ENCODE peak calls at places on chromosomes 13 and 19, in nine cellular contexts. N is tibial artery; U is CD4-positive, alpha-beta memory T cell; I is ascending aorta; C is CD8-positive, alpha-beta memory T cell; G is GM23338; K is right atrium auricular region; R is pancreas; X is gastrocnemius medialis. A is an unnamed sample. For H3K4me1, the result is how much of the 10 kb centered on the place peaks cover.

GRCh38 chr19:21466627-21467026 is 38.8 kb upstream of the ZNF429 start:
- DNase-seq in C (no peak), I (no peak), N (no peak), G (no peak), K (no peak), X (no peak), R (no peak), U (no peak), A (no peak)

GRCh38 chr13:101703081-101703480 is 250.6 kb downstream of the ITGBL1 start:
- DNase-seq in N (no peak), I (no peak), R (no peak), G (no peak), U (no peak), K (no peak), X (no peak), C (no peak), A (no peak)

GRCh38 chr19:41870401-41870873 is 6.6 kb upstream of the CD79A start:
- DNase-seq in R (no peak), N (no peak), K (no peak), G (no peak), C (no peak), I (no peak), X (no peak), U (no peak), A (no peak)

GRCh38 chr19:44808463-44809371 is at the start of gene BCAM:
- DNase-seq in N (peak), K (no peak), U (no peak), G (peak), R (peak), X (peak), I (no peak), C (no peak), A (no peak)

GRCh38 chr13:44848956-44849748 is 140.1 kb downstream of the NUFIP1 start:
- DNase-seq in N (peak), R (no peak), G (peak), X (no peak), I (no peak), K (peak), U (no peak), C (no peak), A (no peak)

GRCh38 chr19:19460258-19460731 is 54.8 kb downstream of the GATAD2A start:
- DNase-seq in I (no peak), U (no peak), C (peak), K (no peak), X (peak), N (no peak), R (no peak), G (no peak), A (no peak)

GRCh38 chr13:30737511-30738342 is 2.4 kb downstream of the ALOX5AP start:
- DNase-seq in I (no peak), X (no peak), U (no peak), K (no peak), N (no peak), C (no peak), R (no peak), G (no peak), A (no peak)

GRCh38 chr19:55287361-55288079 is 3.7 kb downstream of the BRSK1 start:
- DNase-seq in K (no peak), I (no peak), N (no peak), C (no peak), G (no peak), R (no peak), U (no peak), X (no peak), A (no peak)

GRCh38 chr19:40610396-40611064 is 9.4 kb downstream of the LTBP4 start:
- DNase-seq in C (peak), R (peak), X (peak), I (no peak), G (peak), N (peak), U (peak), K (no peak), A (no peak)

GRCh38 chr13:76223565-76223964 is 587.4 kb downstream of the LMO7 start:
- DNase-seq in I (no peak), N (no peak), C (no peak), R (no peak), U (no peak), X (no peak), G (peak), K (no peak), A (no peak)

GRCh38 chr19:2444251-2445002 is 12.3 kb downstream of the LMNB2 start:
- DNase-seq in X (no peak), U (no peak), G (no peak), I (no peak), N (no peak), R (no peak), C (no peak), K (no peak), A (no peak)

GRCh38 chr13:37869756-37870488 is at the start of gene TRPC4:
- DNase-seq in I (no peak), R (peak), N (peak), X (no peak), K (no peak), C (no peak), U (no peak), G (peak), A (no peak)

GRCh38 chr19:50994129-50994528 is 7.3 kb downstream of the KLK8 start:
- DNase-seq in K (no peak), R (no peak), G (no peak), X (no peak), I (no peak), C (no peak), U (no peak), N (no peak), A (no peak)

GRCh38 chr13:97256343-97256783 is 34.2 kb downstream of the MBNL2 start:
- DNase-seq in I (no peak), R (no peak), X (no peak), U (no peak), K (no peak), G (no peak), N (no peak), C (no peak), A (no peak)

GRCh38 chr13:48078251-48078656 is 16.6 kb downstream of the MED4 start:
- DNase-seq in C (no peak), N (no peak), I (no peak), X (no peak), K (no peak), G (peak), U (peak), R (no peak), A (no peak)

GRCh38 chr13:114152285-114152645 is 19.8 kb upstream of the RASA3 start:
- DNase-seq in K (no peak), G (no peak), N (no peak), C (no peak), U (no peak), I (no peak), X (no peak), R (peak), A (no peak)

GRCh38 chr13:108376308-108376707 is 106.8 kb downstream of the TNFSF13B start:
- DNase-seq in K (no peak), U (no peak), N (no peak), R (no peak), C (no peak), X (no peak), I (no peak), G (no peak), A (no peak)

GRCh38 chr13:99962242-99962641 is 9.3 kb downstream of the ZIC5 start:
- DNase-seq in X (no peak), K (no peak), I (no peak), U (no peak), R (no peak), C (no peak), N (no peak), G (no peak), A (no peak)

GRCh38 chr13:42653694-42654093 is 79.7 kb downstream of the TNFSF11 start:
- DNase-seq in R (no peak), I (no peak), K (no peak), X (no peak), G (no peak), U (no peak), C (no peak), N (no peak), A (no peak)

GRCh38 chr19:34662919-34663318 is 14.0 kb downstream of the SCGB2B2 start:
- DNase-seq in K (no peak), C (peak), X (no peak), R (no peak), G (peak), N (no peak), U (peak), I (no peak), A (no peak)

GRCh38 chr13:39538826-39539555 is 64.0 kb downstream of the LHFPL6 start:
- DNase-seq in G (no peak), U (no peak), X (no peak), R (no peak), N (no peak), C (no peak), K (no peak), I (no peak), A (no peak)

GRCh38 chr19:10952809-10953208 is 8.0 kb upstream of the SMARCA4 start:
- DNase-seq in X (no peak), I (no peak), U (no peak), N (no peak), K (no peak), C (no peak), R (no peak), G (no peak), A (no peak)

GRCh38 chr13:114119196-114119595 is 13.2 kb downstream of the RASA3 start:
- DNase-seq in C (no peak), K (no peak), G (peak), I (no peak), X (no peak), R (no peak), N (no peak), U (no peak), A (no peak)

GRCh38 chr13:40232321-40232720 is 434.1 kb downstream of the FOXO1 start:
- DNase-seq in U (no peak), N (no peak), R (no peak), C (no peak), X (peak), G (no peak), K (no peak), I (no peak), A (no peak)

GRCh38 chr13:73223372-73223781 is 164.6 kb downstream of the KLF5 start:
- DNase-seq in X (no peak), G (no peak), U (no peak), K (no peak), I (no peak), R (no peak), N (no peak), C (no peak), A (no peak)

GRCh38 chr19:29677001-29677781 is 11.9 kb downstream of the PLEKHF1 start:
- DNase-seq in G (peak), N (no peak), K (no peak), R (no peak), C (no peak), X (peak), U (no peak), I (no peak), A (no peak)

GRCh38 chr13:94784066-94784465 is 71.7 kb upstream of the SOX21 start:
- DNase-seq in X (no peak), N (no peak), K (no peak), I (no peak), C (no peak), G (no peak), R (no peak), U (no peak), A (no peak)

GRCh38 chr13:106129993-106130392 is 405.5 kb downstream of the EFNB2 start:
- DNase-seq in X (no peak), N (no peak), R (no peak), G (no peak), K (no peak), I (no peak), C (no peak), U (no peak), A (no peak)

DNA sequence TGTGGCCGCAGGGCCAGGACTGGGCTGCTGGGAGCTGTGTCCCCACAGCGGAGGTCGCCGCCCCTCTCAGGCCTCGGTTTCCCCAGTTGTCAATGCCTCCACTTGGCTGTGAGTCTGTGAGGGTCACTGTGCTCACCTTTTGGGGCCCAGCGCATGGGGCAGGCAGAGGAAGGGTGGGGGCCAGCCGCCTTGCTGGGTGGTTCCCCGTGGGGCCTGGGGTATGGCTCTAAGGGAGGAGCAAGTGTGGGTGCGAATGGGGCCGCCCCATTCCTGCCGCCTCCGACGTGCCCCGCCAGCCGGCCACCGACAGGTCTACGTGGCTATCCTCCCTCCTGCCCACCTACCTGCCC is 803 bp upstream of the FGF22 start:
- DNase-seq in G (no peak), R (no peak), K (no peak), C (no peak), U (no peak), N (no peak), I (no peak), X (no peak), A (no peak)
- H3K4me1 ChIP-seq in G (under half), R (under half), K (under half), C (under half), U (under half), N (under half), I (under half), X (under half), A (under half)

GRCh38 chr19:38734426-38735256 is 9.6 kb downstream of the CAPN12 start:
- DNase-seq in N (no peak), K (no peak), U (peak), R (peak), I (no peak), X (no peak), G (no peak), C (peak), A (no peak)
- H3K4me1 ChIP-seq in N (under half), K (under half), U (half or more), R (under half), I (under half), X (under half), G (under half), C (under half), A (half or more)

GRCh38 chr13:33745370-33746324 is 72.3 kb upstream of the RFC3 start:
- DNase-seq in R (no peak), C (no peak), I (no peak), K (no peak), G (no peak), X (no peak), N (no peak), U (no peak), A (no peak)
- H3K4me1 ChIP-seq in R (under half), C (under half), I (under half), K (under half), G (under half), X (under half), N (under half), U (under half), A (under half)

DNA sequence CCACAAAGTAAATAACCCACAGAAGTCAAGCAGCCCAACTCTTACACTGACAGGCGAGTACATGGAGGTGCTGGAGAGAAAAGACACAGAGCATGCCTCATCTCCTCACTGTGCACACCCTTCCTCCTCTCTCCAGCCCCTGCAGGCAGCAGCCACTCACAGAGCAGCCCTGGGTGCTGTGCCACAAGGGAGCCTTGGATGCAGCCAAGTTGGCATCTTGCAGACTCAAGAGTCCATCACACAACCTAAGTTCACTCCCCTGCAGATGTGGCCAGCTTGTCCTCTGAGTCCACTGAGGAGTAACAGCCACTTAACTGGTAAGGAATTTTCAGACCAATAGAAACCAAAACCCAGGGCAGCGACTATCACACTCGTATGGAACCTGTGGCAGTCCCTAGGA is 47.4 kb downstream of the BRD4 start:
- DNase-seq in G (no peak), U (no peak), I (no peak), R (no peak), K (no peak), X (peak), N (no peak), C (no peak), A (no peak)
- H3K4me1 ChIP-seq in G (half or more), U (half or more), I (half or more), R (under half), K (under half), X (half or more), N (half or more), C (half or more), A (half or more)

GRCh38 chr13:110907951-110908898 is 6.6 kb downstream of the ANKRD10 start:
- DNase-seq in N (no peak), C (no peak), U (no peak), I (no peak), G (peak), R (no peak), X (peak), K (no peak), A (no peak)

GRCh38 chr13:110904748-110905147 is 10.1 kb downstream of the ANKRD10 start:
- DNase-seq in G (no peak), X (no peak), K (no peak), I (no peak), N (no peak), R (no peak), C (no peak), U (no peak), A (no peak)

GRCh38 chr13:110910013-110910890 is 4.6 kb downstream of the ANKRD10 start:
- DNase-seq in C (no peak), K (no peak), U (no peak), I (no peak), G (no peak), X (peak), N (no peak), R (no peak), A (no peak)

GRCh38 chr13:110911880-110912279 is 3.0 kb downstream of the ANKRD10 start:
- DNase-seq in X (no peak), R (no peak), G (no peak), K (no peak), I (no peak), N (no peak), C (no peak), U (no peak), A (no peak)

DNA sequence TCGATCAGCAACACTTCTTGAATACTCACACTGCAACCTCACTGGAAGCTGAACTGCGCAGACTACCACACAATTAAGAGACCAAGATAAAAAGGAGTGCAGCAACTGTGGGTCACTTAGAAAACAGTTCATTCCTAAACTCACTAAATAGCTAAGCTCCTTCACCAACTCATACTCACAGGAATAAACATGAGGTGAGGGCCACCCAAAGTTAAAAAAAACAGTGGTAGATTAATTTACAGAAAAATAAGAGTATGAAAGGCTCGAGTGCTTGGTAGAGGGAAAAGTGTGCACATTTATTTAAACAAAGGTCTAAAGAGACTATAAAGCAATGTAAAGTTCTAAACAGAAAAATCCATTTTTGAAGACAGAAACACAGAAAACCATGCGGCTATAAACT is 7.6 kb downstream of the ANKRD10 start:
- DNase-seq in R (no peak), X (no peak), U (no peak), N (no peak), C (no peak), I (no peak), K (no peak), G (no peak), A (no peak)
- H3K4me1 ChIP-seq in R (half or more), X (half or more), U (under half), N (under half), C (under half), I (under half), K (under half), G (half or more), A (half or more)

A was measured in esophagus muscularis mucosa.